ENCODE peak calls at places on chromosomes 12 and 14, in five cellular contexts. V, P, E, B and K are unnamed samples.

GRCh38 chr12:102317155-102317554 is 119.5 kb upstream of the PMCH start:
- DNase-seq in V (no peak), P (no peak), E (no peak), B (no peak), K (no peak)

GRCh38 chr14:104967414-104968152 is 10.6 kb downstream of the AHNAK2 start:
- DNase-seq in V (no peak), P (peak), E (peak), B (peak), K (no peak)

GRCh38 chr14:52948836-52949235 is 2.0 kb downstream of the FERMT2 start:
- DNase-seq in V (no peak), P (no peak), E (no peak), B (no peak), K (no peak)

GRCh38 chr14:43778607-43778955 is 728.5 kb downstream of the FSCB start:
- DNase-seq in V (no peak), P (no peak), E (no peak), B (no peak), K (no peak)

GRCh38 chr12:51926718-51927117 is 19.4 kb downstream of the ACVRL1 start:
- DNase-seq in V (no peak), P (peak), E (peak), B (no peak), K (no peak)

GRCh38 chr14:102351023-102351422 is 11.7 kb downstream of the CINP start:
- DNase-seq in V (no peak), P (no peak), E (no peak), B (no peak), K (no peak)

GRCh38 chr14:72678360-72678759 is 215.5 kb downstream of the DPF3 start:
- DNase-seq in V (no peak), P (peak), E (no peak), B (no peak), K (no peak)

GRCh38 chr12:55847603-55848329 is 5.0 kb upstream of the MMP19 start:
- DNase-seq in V (peak), P (peak), E (peak), B (peak), K (no peak)

GRCh38 chr14:65193891-65194290 is 91.6 kb upstream of the MAX start:
- DNase-seq in V (no peak), P (no peak), E (no peak), B (no peak), K (no peak)

GRCh38 chr14:50740858-50741257 is 72.8 kb upstream of the SAV1 start:
- DNase-seq in V (no peak), P (no peak), E (no peak), B (no peak), K (no peak)

GRCh38 chr12:46233418-46233817 is 35.4 kb downstream of the SLC38A1 start:
- DNase-seq in V (no peak), P (no peak), E (no peak), B (no peak), K (no peak)

GRCh38 chr14:102323102-102323501 is 3.6 kb downstream of the ZNF839 start:
- DNase-seq in V (peak), P (peak), E (peak), B (peak), K (peak)

GRCh38 chr12:17680220-17680619 is 409.8 kb downstream of the RERGL start:
- DNase-seq in V (no peak), P (no peak), E (no peak), B (no peak), K (no peak)

GRCh38 chr14:99036594-99037293 is 235.3 kb downstream of the BCL11B start:
- DNase-seq in V (no peak), P (no peak), E (no peak), B (peak), K (no peak)

DNA sequence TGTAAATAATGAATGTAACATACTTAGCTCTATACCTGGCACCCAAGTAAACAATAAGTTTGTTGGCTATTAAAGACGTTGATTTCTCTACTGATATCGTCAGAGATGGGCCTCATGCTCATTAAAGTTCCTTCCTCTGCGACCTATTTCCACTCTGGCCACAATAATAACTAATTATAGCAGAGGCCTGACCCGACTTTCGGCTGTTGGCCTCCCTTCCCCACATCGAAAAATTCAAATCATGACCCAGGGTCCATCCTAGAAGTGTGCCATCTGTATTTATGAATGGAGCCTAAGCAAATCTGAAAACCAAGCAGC is 320 bp upstream of the USP30 start:
- DNase-seq in V (no peak), P (no peak), E (no peak), B (no peak), K (no peak)
- H3K4me3 ChIP-seq in V (peak), P (peak), E (peak), B (peak), K (peak)

GRCh38 chr14:21097616-21098133 is 780 bp downstream of the ZNF219 start:
- DNase-seq in V (no peak), P (no peak), E (no peak), B (no peak), K (no peak)

GRCh38 chr14:21096438-21096837 is 2.0 kb downstream of the ZNF219 start:
- DNase-seq in V (no peak), P (no peak), E (no peak), B (no peak), K (no peak)

GRCh38 chr14:21095430-21096205 is 2.8 kb downstream of the ZNF219 start:
- DNase-seq in V (no peak), P (peak), E (no peak), B (no peak), K (no peak)

GRCh38 chr14:21098134-21098891 is at the start of gene ZNF219:
- DNase-seq in V (no peak), P (peak), E (peak), B (peak), K (peak)

DNA sequence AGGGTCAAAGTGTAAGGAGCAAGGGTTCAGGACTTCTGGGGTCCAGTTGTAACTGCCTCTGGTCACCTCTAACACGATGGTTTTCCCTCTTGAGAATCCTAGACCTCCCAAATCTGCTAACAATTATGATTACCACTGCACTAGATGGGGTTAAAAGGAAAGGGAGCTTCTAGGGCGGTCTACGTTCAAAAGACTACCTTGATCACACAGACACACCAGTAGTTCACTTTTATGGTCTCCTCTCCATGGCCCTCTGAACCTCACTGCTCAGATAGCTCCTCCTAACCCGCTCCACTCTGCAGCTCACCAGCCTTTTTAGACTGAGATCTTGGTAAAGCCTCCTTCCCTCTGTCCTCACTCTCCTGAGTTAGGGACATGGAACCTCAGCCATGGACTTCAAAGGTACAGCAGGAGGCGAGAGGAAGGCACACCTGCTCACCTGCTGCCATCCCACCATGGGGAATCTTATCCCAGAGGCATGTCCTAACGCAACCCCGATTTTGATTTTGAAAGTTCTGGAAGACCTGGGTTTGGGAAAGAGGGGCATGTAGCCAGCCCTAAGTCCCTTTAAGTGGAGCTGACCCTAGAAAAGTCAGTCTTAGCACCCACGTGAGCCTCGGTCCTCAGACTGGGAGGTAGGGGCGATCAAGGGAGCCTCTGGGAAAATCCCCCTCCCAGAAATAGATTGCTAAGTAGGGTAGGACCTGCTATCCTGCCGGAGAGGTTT is 1.4 kb downstream of the ZNF219 start:
- DNase-seq in V (no peak), P (no peak), E (no peak), B (no peak), K (no peak)
- H3K4me3 ChIP-seq in V (peak), P (peak), E (peak), B (peak), K (peak)

GRCh38 chr12:23885396-23885795 is 64.1 kb downstream of the SOX5 start:
- DNase-seq in V (no peak), P (no peak), E (no peak), B (no peak), K (no peak)
- H3K4me3 ChIP-seq in V (no peak), P (no peak), E (no peak), B (no peak), K (no peak)

DNA sequence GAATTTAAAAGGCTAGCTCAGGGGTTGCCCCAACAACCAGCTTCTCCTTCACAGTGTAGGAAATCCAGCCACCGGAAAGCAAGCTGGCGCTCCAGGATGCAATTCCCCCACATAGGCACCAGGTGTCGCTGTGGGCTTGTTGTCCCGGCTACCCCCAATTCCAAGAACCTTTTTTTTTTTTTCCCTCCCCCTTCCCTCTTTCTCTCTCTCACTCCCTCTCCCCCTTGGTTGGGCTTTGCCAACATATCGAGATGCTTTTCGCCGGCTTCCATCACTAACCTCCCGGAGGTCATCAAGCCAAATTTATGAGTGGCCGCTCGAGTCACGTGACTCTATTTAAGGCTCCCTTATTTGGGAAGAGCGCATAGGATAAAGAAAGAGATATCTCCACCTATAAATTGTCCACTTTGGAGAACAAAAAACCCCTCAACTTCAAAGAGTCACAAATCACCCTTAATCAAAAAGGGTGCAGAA is at the start of gene HOXC5:
- DNase-seq in V (peak), P (peak), E (peak), B (peak), K (peak)
- H3K4me3 ChIP-seq in V (peak), P (peak), E (no peak), B (peak), K (peak)

GRCh38 chr12:553216-554000 is 93.7 kb downstream of the B4GALNT3 start:
- DNase-seq in V (no peak), P (no peak), E (no peak), B (no peak), K (no peak)
- H3K4me3 ChIP-seq in V (no peak), P (no peak), E (no peak), B (no peak), K (no peak)